ENCODE peak calls at places on chromosomes 3 and 15, in five cellular contexts. B, N, H, M and Z are unnamed samples.

GRCh38 chr15:20386198-20386597 is 155.4 kb downstream of the GOLGA6L6 start:
- DNase-seq in H (no peak), B (no peak), M (no peak), N (no peak), Z (no peak)

GRCh38 chr15:65870889-65871533 is 1.7 kb downstream of the RAB11A start:
- DNase-seq in N (peak; percentile 88), M (no peak), H (no peak), B (no peak), Z (no peak)

GRCh38 chr15:85010472-85011209 is 29.0 kb downstream of the PDE8A start:
- DNase-seq in H (no peak), M (no peak), N (peak; percentile 87), B (no peak), Z (no peak)

GRCh38 chr3:32848215-32848614 is 30.4 kb downstream of the TRIM71 start:
- DNase-seq in B (no peak), H (no peak), M (no peak), N (no peak), Z (peak; percentile 87)

GRCh38 chr15:98203872-98204660 is 243.6 kb downstream of the ARRDC4 start:
- DNase-seq in B (no peak), M (no peak), H (no peak), N (no peak), Z (no peak)

GRCh38 chr3:123447749-123448502 is 964 bp downstream of the ADCY5 start:
- DNase-seq in N (no peak), H (peak; percentile 70), B (peak; percentile 12), M (no peak), Z (no peak)

GRCh38 chr3:159937561-159937960 is 51.1 kb upstream of the IL12A start:
- DNase-seq in M (no peak), B (no peak), N (no peak), H (no peak), Z (no peak)

GRCh38 chr3:139574026-139574947 is 34.7 kb upstream of the RBP1 start:
- DNase-seq in B (no peak), N (no peak), M (no peak), H (no peak), Z (no peak)

GRCh38 chr3:42717311-42717710 is 14.7 kb upstream of the HHATL start:
- DNase-seq in H (no peak), B (no peak), M (no peak), N (no peak), Z (no peak)

GRCh38 chr15:100341662-100342560 is at the start of gene ADAMTS17:
- DNase-seq in M (peak; percentile 87), H (peak; percentile 96), B (peak; percentile 89), N (peak; percentile 37), Z (peak; percentile 65)

GRCh38 chr15:80155001-80155377 is 2.2 kb downstream of the FAH start:
- DNase-seq in M (no peak), H (no peak), N (peak; percentile 34), B (no peak), Z (no peak)

GRCh38 chr3:154540950-154541604 is 111.1 kb upstream of the GPR149 start:
- DNase-seq in M (no peak), B (no peak), H (no peak), N (no peak), Z (no peak)

GRCh38 chr3:123753321-123753720 is 130.8 kb downstream of the MYLK start:
- DNase-seq in N (no peak), M (no peak), B (no peak), H (no peak), Z (no peak)

GRCh38 chr3:57864853-57865252 is 108.7 kb downstream of the SLMAP start:
- DNase-seq in B (no peak), H (no peak), N (peak; percentile 37), M (no peak), Z (peak; percentile 57)

GRCh38 chr3:15754047-15754446 is 43.7 kb downstream of the ANKRD28 start:
- DNase-seq in B (no peak), H (no peak), N (no peak), M (no peak), Z (no peak)

GRCh38 chr3:37183976-37184375 is 9.6 kb upstream of the LRRFIP2 start:
- DNase-seq in B (no peak), M (no peak), H (no peak), N (no peak), Z (no peak)

GRCh38 chr3:124260206-124260915 is 268.4 kb upstream of the ROPN1 start:
- DNase-seq in N (peak; percentile 93), H (no peak), M (no peak), B (no peak), Z (no peak)

GRCh38 chr15:98452238-98452637 is 196.1 kb upstream of the IGF1R start:
- DNase-seq in M (no peak), N (no peak), B (no peak), H (no peak), Z (no peak)

GRCh38 chr3:128783774-128784173 is 57.8 kb downstream of the RAB7A start:
- DNase-seq in N (no peak), M (no peak), B (no peak), H (no peak), Z (no peak)

GRCh38 chr3:86793786-86794185 is 197.2 kb downstream of the VGLL3 start:
- DNase-seq in N (peak; percentile 92), B (no peak), H (no peak), M (peak; percentile 5), Z (peak; percentile 50)

GRCh38 chr15:57559875-57560274 is 31.8 kb upstream of the MYZAP start:
- DNase-seq in B (peak; percentile 64), N (peak; percentile 40), H (peak; percentile 77), M (peak; percentile 59), Z (peak; percentile 87)

GRCh38 chr3:160052385-160053047 is 63.9 kb downstream of the IL12A start:
- DNase-seq in M (no peak), N (no peak), B (no peak), H (no peak), Z (no peak)

GRCh38 chr15:58752716-58753115 is 3.2 kb upstream of the ADAM10 start:
- DNase-seq in H (no peak), M (no peak), B (no peak), N (no peak), Z (no peak)

GRCh38 chr15:72934006-72934405 is 118.3 kb upstream of the NEO1 start:
- DNase-seq in M (no peak), N (no peak), B (no peak), H (no peak), Z (no peak)

GRCh38 chr15:77482570-77482969 is 61.9 kb downstream of the HMG20A start:
- DNase-seq in N (peak; percentile 62), B (no peak), M (no peak), H (no peak), Z (no peak)

GRCh38 chr3:14170569-14171159 is 7.7 kb downstream of the XPC start:
- DNase-seq in H (no peak), N (no peak), M (no peak), B (no peak), Z (peak; percentile 78)

GRCh38 chr15:38617831-38618230 is 53.2 kb upstream of the RASGRP1 start:
- DNase-seq in N (no peak), M (no peak), B (no peak), H (no peak), Z (no peak)

GRCh38 chr15:90594297-90594696 is 64.6 kb downstream of the CRTC3 start:
- DNase-seq in M (no peak), H (no peak), N (no peak), B (no peak), Z (no peak)

GRCh38 chr15:29461877-29462276 is 192.3 kb upstream of the NSMCE3 start:
- DNase-seq in N (no peak), M (no peak), H (no peak), B (no peak), Z (no peak)

GRCh38 chr15:79089890-79090486 is 592 bp downstream of the RASGRF1 start:
- DNase-seq in B (peak; percentile 15), N (peak; percentile 10), M (no peak), H (peak; percentile 58), Z (peak; percentile 85)

GRCh38 chr15:76533060-76533955 is 196.7 kb downstream of the ISL2 start:
- DNase-seq in H (no peak), B (no peak), N (peak; percentile 55), M (no peak), Z (peak; percentile 82)

GRCh38 chr15:87368511-87368910 is 888.0 kb downstream of the NTRK3 start:
- DNase-seq in M (no peak), N (no peak), H (no peak), B (no peak), Z (peak; percentile 6)

GRCh38 chr15:74482661-74483060 is 21.7 kb upstream of the UBL7 start:
- DNase-seq in M (no peak), H (peak; percentile 66), N (no peak), B (no peak), Z (no peak)

GRCh38 chr15:59997070-59997701 is 6.9 kb upstream of the FOXB1 start:
- DNase-seq in N (no peak), B (peak; percentile 95), M (peak; percentile 82), H (peak; percentile 92), Z (peak; percentile 63)

GRCh38 chr3:11624161-11624560 is 19.6 kb downstream of the VGLL4 start:
- DNase-seq in B (no peak), M (no peak), N (no peak), H (no peak), Z (no peak)

GRCh38 chr3:57009802-57010201 is 50.7 kb upstream of the SPATA12 start:
- DNase-seq in N (no peak), M (no peak), H (no peak), B (no peak), Z (peak; percentile 94)

DNA sequence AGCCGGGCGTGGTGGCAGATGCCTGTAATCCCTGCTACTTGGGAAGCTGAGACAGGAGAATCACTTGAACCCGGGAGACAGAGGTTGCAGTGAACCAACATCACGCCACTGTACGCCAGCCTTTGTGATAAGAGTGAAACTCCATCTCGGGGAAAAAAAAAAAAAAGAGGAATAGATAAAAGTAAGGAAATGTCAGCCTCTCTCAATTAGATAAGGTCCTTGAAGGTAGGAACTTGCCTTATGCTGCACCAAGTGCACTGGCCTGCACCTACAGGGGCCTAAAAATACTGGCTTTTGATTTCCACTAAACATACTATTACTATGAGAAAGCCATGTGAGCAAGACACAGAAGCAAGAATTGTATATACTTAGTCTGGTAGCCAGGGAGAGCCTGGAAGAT is 7.1 kb downstream of the RAF1 start:
- DNase-seq in H (no peak), M (no peak), N (no peak), B (no peak), Z (no peak)
- H2BK12ac ChIP-seq in H (no peak overlapping the region), M (no peak overlapping the region), N (no peak overlapping the region), B (no peak overlapping the region), Z (no peak overlapping the region)

GRCh38 chr3:193677734-193678133 is 84.7 kb downstream of the OPA1 start:
- DNase-seq in B (no peak), N (no peak), H (no peak), M (no peak), Z (no peak)
- H2BK12ac ChIP-seq in B (no peak overlapping the region), N (no peak overlapping the region), H (no peak overlapping the region), M (no peak overlapping the region), Z (no peak overlapping the region)

DNA sequence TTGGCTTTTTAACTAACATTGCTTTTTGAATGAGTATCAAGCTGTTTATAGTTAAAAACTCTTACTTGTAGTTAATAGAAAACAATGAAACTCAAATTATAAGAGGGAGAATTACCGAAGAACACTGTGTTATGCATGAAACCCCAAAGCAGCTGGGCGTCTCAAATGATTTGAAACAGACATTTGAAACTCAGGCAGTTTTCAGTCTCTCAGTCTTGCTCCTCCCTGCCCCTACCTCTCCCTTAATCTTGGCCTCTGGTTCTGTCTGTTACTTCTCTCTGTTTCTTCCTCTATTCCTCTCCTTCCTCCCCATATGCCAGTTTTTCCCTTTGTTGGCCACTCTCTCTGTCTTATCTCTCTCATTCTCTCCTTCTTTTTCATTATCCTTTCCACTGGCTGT is 118.3 kb upstream of the SYNPR start:
- DNase-seq in B (no peak), M (no peak), N (no peak), H (no peak), Z (no peak)
- H2BK12ac ChIP-seq in B (no peak overlapping the region), M (no peak overlapping the region), N (no peak overlapping the region), H (no peak overlapping the region), Z (no peak overlapping the region)

GRCh38 chr15:27752682-27753081 is 346.4 kb downstream of the OCA2 start:
- DNase-seq in B (no peak), N (no peak), H (no peak), M (no peak), Z (no peak)
- H2BK12ac ChIP-seq in B (no peak overlapping the region), N (no peak overlapping the region), H (no peak overlapping the region), M (no peak overlapping the region), Z (no peak overlapping the region)